ENCODE peak calls at places on chromosomes 2 and 18, in four cellular contexts. A is A172, F is lower lobe of right lung, K is HuH-7. T is an unnamed sample.

GRCh38 chr18:44098551-44099098 is 582.1 kb upstream of the SETBP1 start:
- DNase-seq in F (no peak), A (no peak), K (peak; percentile 16), T (peak; percentile 2)

GRCh38 chr2:199692489-199692888 is 158.5 kb downstream of the FTCDNL1 start:
- DNase-seq in F (no peak), K (no peak), A (no peak), T (peak; percentile 11)

GRCh38 chr2:36570416-36570815 is 27.6 kb downstream of the FEZ2 start:
- DNase-seq in K (no peak), A (no peak), F (no peak), T (no peak)

GRCh38 chr2:223760838-223761502 is 76.4 kb downstream of the AP1S3 start:
- DNase-seq in K (no peak), F (no peak), A (peak; percentile 96), T (peak; percentile 51)

GRCh38 chr2:95287336-95287735 is 9.8 kb upstream of the KCNIP3 start:
- DNase-seq in F (no peak), K (no peak), A (no peak), T (no peak)

GRCh38 chr2:17752892-17753802 is 463 bp downstream of the SMC6 start:
- DNase-seq in F (peak; percentile 75), A (peak; percentile 28), K (peak; percentile 20), T (peak; percentile 82)

GRCh38 chr2:144515694-144516416 is 4.1 kb downstream of the ZEB2 start:
- DNase-seq in A (peak; percentile 32), F (peak; percentile 68), K (no peak), T (peak; percentile 80)

GRCh38 chr2:100653449-100654045 is 90.8 kb downstream of the PDCL3 start:
- DNase-seq in K (no peak), F (no peak), A (no peak), T (no peak)

GRCh38 chr18:35470440-35470839 is 27.3 kb downstream of the INO80C start:
- DNase-seq in A (no peak), K (no peak), F (no peak), T (no peak)

GRCh38 chr2:232925153-232925768 is 55.2 kb downstream of the SNORC start:
- DNase-seq in A (no peak), K (no peak), F (no peak), T (no peak)

GRCh38 chr2:233912799-233913423 is 4.3 kb upstream of the TRPM8 start:
- DNase-seq in F (no peak), K (peak; percentile 42), A (peak; percentile 26), T (peak; percentile 76)

GRCh38 chr2:175490306-175490705 is 308.8 kb upstream of the ATP5MC3 start:
- DNase-seq in A (no peak), F (no peak), K (no peak), T (no peak)

GRCh38 chr2:46893231-46893943 is 22.2 kb downstream of the MCFD2 start:
- DNase-seq in F (no peak), K (no peak), A (peak; percentile 52), T (no peak)

GRCh38 chr2:25168256-25169072 is at the start of gene POMC:
- DNase-seq in F (peak; percentile 55), A (no peak), K (peak; percentile 39), T (peak; percentile 44)

GRCh38 chr2:42804891-42805290 is 12.5 kb upstream of the HAAO start:
- DNase-seq in A (no peak), K (no peak), F (no peak), T (no peak)

GRCh38 chr2:186575302-186575701 is 14.6 kb upstream of the ITGAV start:
- DNase-seq in F (no peak), K (no peak), A (peak; percentile 99), T (peak; percentile 36)

GRCh38 chr2:229519655-229520054 is 194.7 kb downstream of the DNER start:
- DNase-seq in A (peak; percentile 46), F (no peak), K (no peak), T (peak; percentile 13)

GRCh38 chr18:24397131-24397693 is 412 bp downstream of the OSBPL1A start:
- DNase-seq in K (peak; percentile 23), F (peak; percentile 73), A (peak; percentile 63), T (peak; percentile 79)

GRCh38 chr18:36769611-36770314 is 59.0 kb downstream of the TPGS2 start:
- DNase-seq in A (no peak), F (peak; percentile 55), K (peak; percentile 59), T (peak; percentile 40)

GRCh38 chr18:12336251-12336650 is 28.2 kb downstream of the TUBB6 start:
- DNase-seq in A (no peak), K (no peak), F (no peak), T (no peak)

GRCh38 chr2:127968610-127969339 is 59.1 kb downstream of the SAP130 start:
- DNase-seq in A (no peak), K (no peak), F (no peak), T (no peak)

GRCh38 chr18:61719676-61720075 is 173.1 kb downstream of the RNF152 start:
- DNase-seq in A (no peak), K (no peak), F (no peak), T (no peak)

GRCh38 chr2:44706584-44707553 is 234.6 kb upstream of the SIX3 start:
- DNase-seq in F (no peak), A (no peak), K (no peak), T (no peak)

T was measured in cardiac muscle cell.